ENCODE peak calls at places on chromosomes 3 and 15, in seven cellular contexts. I is CD8-positive, alpha-beta T cell; D is Calu3; V is OCI-LY7; L is heart right ventricle; Z is psoas muscle; O is AG10803. C is an unnamed sample.

GRCh38 chr3:143775401-143775970 is 72.8 kb downstream of the SLC9A9 start:
- DNase-seq in I (no peak), D (no peak), V (peak), L (no peak), Z (no peak), O (peak), C (no peak)

GRCh38 chr15:75682181-75683135 is 30.2 kb downstream of the CSPG4 start:
- DNase-seq in I (no peak), D (no peak), V (no peak), L (no peak), Z (no peak), O (no peak), C (no peak)

GRCh38 chr3:195195321-195196209 is 75.4 kb downstream of the XXYLT1 start:
- DNase-seq in I (no peak), D (no peak), V (no peak), L (no peak), Z (no peak), O (no peak), C (no peak)

GRCh38 chr3:40691598-40691905 is 166.8 kb downstream of the ZNF621 start:
- DNase-seq in I (no peak), D (peak), V (no peak), L (no peak), Z (no peak), O (peak), C (no peak)

GRCh38 chr15:88586401-88587162 is 34.6 kb upstream of the AEN start:
- DNase-seq in I (no peak), D (no peak), V (no peak), L (no peak), Z (no peak), O (no peak), C (no peak)

GRCh38 chr3:140736863-140737460 is 59.1 kb downstream of the TRIM42 start:
- DNase-seq in I (no peak), D (peak), V (peak), L (peak), Z (peak), O (peak), C (no peak)

GRCh38 chr3:146217324-146217723 is 33.6 kb downstream of the PLSCR4 start:
- DNase-seq in I (no peak), D (no peak), V (no peak), L (no peak), Z (no peak), O (peak), C (no peak)

GRCh38 chr3:30544811-30545210 is 61.6 kb upstream of the TGFBR2 start:
- DNase-seq in I (no peak), D (no peak), V (no peak), L (no peak), Z (no peak), O (peak), C (no peak)

GRCh38 chr3:106560451-106560966 is 691.7 kb upstream of the CBLB start:
- DNase-seq in I (no peak), D (no peak), V (no peak), L (no peak), Z (no peak), O (peak), C (no peak)

GRCh38 chr15:64193971-64194370 is 31.1 kb upstream of the PPIB start:
- DNase-seq in I (no peak), D (no peak), V (no peak), L (no peak), Z (no peak), O (no peak), C (no peak)

GRCh38 chr3:103319912-103320311 is 885.1 kb downstream of the ZPLD1 start:
- DNase-seq in I (no peak), D (no peak), V (no peak), L (no peak), Z (no peak), O (no peak), C (no peak)

GRCh38 chr3:32856355-32856889 is 38.6 kb downstream of the TRIM71 start:
- DNase-seq in I (no peak), D (no peak), V (no peak), L (no peak), Z (no peak), O (no peak), C (no peak)

GRCh38 chr3:179148446-179149238 is 485 bp downstream of the PIK3CA start:
- DNase-seq in I (peak), D (peak), V (peak), L (peak), Z (peak), O (peak), C (peak)

GRCh38 chr3:170100937-170101336 is 63.1 kb downstream of the GPR160 start:
- DNase-seq in I (no peak), D (no peak), V (no peak), L (no peak), Z (no peak), O (no peak), C (no peak)

GRCh38 chr3:14633819-14634424 is 17.6 kb upstream of the CCDC174 start:
- DNase-seq in I (peak), D (peak), V (peak), L (peak), Z (peak), O (peak), C (peak)

GRCh38 chr3:60282840-60283239 is 968.4 kb downstream of the FHIT start:
- DNase-seq in I (no peak), D (no peak), V (no peak), L (no peak), Z (no peak), O (no peak), C (no peak)

GRCh38 chr3:177596248-177596821 is 399.1 kb upstream of the TBL1XR1 start:
- DNase-seq in I (no peak), D (peak), V (no peak), L (no peak), Z (no peak), O (no peak), C (no peak)

GRCh38 chr15:64009241-64009640 is 37.0 kb downstream of the DAPK2 start:
- DNase-seq in I (no peak), D (no peak), V (no peak), L (peak), Z (peak), O (peak), C (no peak)

GRCh38 chr3:38374221-38374620 is 27.6 kb downstream of the XYLB start:
- DNase-seq in I (peak), D (no peak), V (no peak), L (no peak), Z (no peak), O (no peak), C (no peak)

GRCh38 chr3:11530153-11530721 is 113.5 kb downstream of the VGLL4 start:
- DNase-seq in I (no peak), D (no peak), V (no peak), L (peak), Z (no peak), O (peak), C (no peak)

GRCh38 chr3:184169896-184170875 is 4.5 kb upstream of the AP2M1 start:
- DNase-seq in I (no peak), D (no peak), V (no peak), L (no peak), Z (no peak), O (no peak), C (no peak)

GRCh38 chr3:118000219-118000618 is 1034.4 kb downstream of the IGSF11 start:
- DNase-seq in I (no peak), D (no peak), V (no peak), L (no peak), Z (no peak), O (no peak), C (no peak)

GRCh38 chr3:120394343-120394742 is 45.2 kb upstream of the LRRC58 start:
- DNase-seq in I (no peak), D (no peak), V (no peak), L (no peak), Z (no peak), O (no peak), C (no peak)

GRCh38 chr3:194305356-194306108 is 45.6 kb downstream of the CPN2 start:
- DNase-seq in I (no peak), D (no peak), V (no peak), L (no peak), Z (no peak), O (no peak), C (no peak)

GRCh38 chr15:37135225-37135624 is 34.9 kb upstream of the MEIS2 start:
- DNase-seq in I (no peak), D (no peak), V (peak), L (no peak), Z (no peak), O (no peak), C (no peak)

GRCh38 chr15:39745415-39745814 is 37.2 kb downstream of the FSIP1 start:
- DNase-seq in I (no peak), D (no peak), V (no peak), L (no peak), Z (no peak), O (no peak), C (no peak)

GRCh38 chr15:65008989-65009388 is 19.3 kb upstream of the SPG21 start:
- DNase-seq in I (no peak), D (no peak), V (peak), L (no peak), Z (no peak), O (peak), C (no peak)

GRCh38 chr3:32239638-32240550 is 1.4 kb downstream of the CMTM8 start:
- DNase-seq in I (peak), D (peak), V (peak), L (no peak), Z (no peak), O (no peak), C (no peak)

GRCh38 chr3:106332135-106332534 is 463.3 kb upstream of the CBLB start:
- DNase-seq in I (no peak), D (no peak), V (no peak), L (no peak), Z (no peak), O (no peak), C (no peak)

GRCh38 chr15:31433101-31433500 is 106.5 kb downstream of the KLF13 start:
- DNase-seq in I (no peak), D (no peak), V (no peak), L (no peak), Z (no peak), O (no peak), C (no peak)

DNA sequence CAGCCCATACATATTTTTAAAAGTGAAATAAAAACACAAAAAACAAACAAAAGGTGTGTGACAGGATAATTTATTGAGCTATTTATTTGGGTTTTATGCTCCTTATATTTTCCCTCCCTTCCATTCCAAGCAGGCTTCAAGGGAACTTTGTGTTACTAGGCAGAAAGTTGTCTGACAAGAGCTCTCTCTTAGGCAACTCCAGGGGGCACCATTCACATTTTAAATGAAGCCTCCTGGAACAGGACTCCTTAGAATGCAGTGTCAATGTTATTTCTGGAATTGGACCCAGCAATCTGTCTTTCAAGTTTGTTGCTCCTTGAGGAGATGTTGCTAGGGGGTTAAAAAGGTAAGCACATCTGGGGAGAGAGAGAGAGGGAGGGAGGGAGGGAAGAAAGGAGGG is 5.4 kb upstream of the RFX7 start:
- DNase-seq in I (no peak), D (peak), V (peak), L (no peak), Z (no peak), O (peak), C (no peak)
- TF ChIP-seq CTCF in I (no peak), D (peak), V (peak), L (peak), Z (no peak), O (peak), C (no peak)

GRCh38 chr3:192913540-192913939 is 4.1 kb downstream of the MB21D2 start:
- DNase-seq in I (no peak), D (no peak), V (no peak), L (no peak), Z (no peak), O (no peak), C (no peak)

GRCh38 chr3:192914873-192915272 is 2.8 kb downstream of the MB21D2 start:
- DNase-seq in I (no peak), D (no peak), V (no peak), L (no peak), Z (no peak), O (no peak), C (no peak)

GRCh38 chr3:192916455-192917257 is 1.0 kb downstream of the MB21D2 start:
- DNase-seq in I (no peak), D (peak), V (no peak), L (peak), Z (peak), O (peak), C (no peak)

GRCh38 chr3:192915724-192916123 is 1.9 kb downstream of the MB21D2 start:
- DNase-seq in I (no peak), D (no peak), V (no peak), L (no peak), Z (no peak), O (no peak), C (no peak)

DNA sequence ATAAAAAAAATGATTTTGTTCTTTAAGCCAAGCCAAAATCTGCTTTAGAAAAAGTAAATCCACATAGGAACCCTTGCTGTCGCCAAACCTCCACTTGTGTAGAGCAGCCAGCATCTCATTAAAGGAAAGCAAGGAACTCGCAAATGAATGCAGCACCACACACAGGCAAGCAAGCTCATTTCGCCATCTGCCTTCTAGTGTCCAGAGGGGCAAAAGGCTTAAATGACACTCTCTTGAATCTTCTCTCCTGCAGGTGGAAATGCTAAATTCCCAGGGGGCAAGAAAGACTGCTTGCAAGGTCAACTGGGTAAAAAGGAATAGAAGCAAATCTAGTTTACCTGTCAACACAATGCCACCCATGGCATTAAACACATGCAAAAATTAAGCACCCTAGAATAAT is 2.4 kb downstream of the MB21D2 start:
- DNase-seq in I (no peak), D (peak), V (peak), L (no peak), Z (no peak), O (peak), C (no peak)
- TF ChIP-seq CTCF in I (no peak), D (no peak), V (no peak), L (peak), Z (no peak), O (peak), C (no peak)

GRCh38 chr3:96776818-96777217 is 37.6 kb upstream of the EPHA6 start:
- DNase-seq in I (no peak), D (no peak), V (no peak), L (no peak), Z (no peak), O (no peak), C (no peak)

GRCh38 chr3:96779810-96780209 is 34.6 kb upstream of the EPHA6 start:
- DNase-seq in I (no peak), D (no peak), V (no peak), L (no peak), Z (no peak), O (no peak), C (no peak)
- TF ChIP-seq CTCF in I (no peak), D (no peak), V (peak), L (no peak), Z (no peak), O (no peak), C (no peak)

GRCh38 chr3:187964759-187965158 is 189.2 kb upstream of the LPP start:
- DNase-seq in I (no peak), D (no peak), V (no peak), L (no peak), Z (no peak), O (no peak), C (no peak)

GRCh38 chr3:187967982-187968381 is 186.0 kb upstream of the LPP start:
- DNase-seq in I (no peak), D (no peak), V (peak), L (no peak), Z (no peak), O (peak), C (no peak)

GRCh38 chr3:187966636-187967035 is 187.3 kb upstream of the LPP start:
- DNase-seq in I (no peak), D (no peak), V (peak), L (no peak), Z (no peak), O (no peak), C (no peak)

GRCh38 chr3:187967097-187967496 is 186.9 kb upstream of the LPP start:
- DNase-seq in I (no peak), D (no peak), V (peak), L (no peak), Z (no peak), O (no peak), C (no peak)

GRCh38 chr3:187966141-187966540 is 187.8 kb upstream of the LPP start:
- DNase-seq in I (no peak), D (no peak), V (no peak), L (no peak), Z (no peak), O (no peak), C (no peak)
- TF ChIP-seq CTCF in I (no peak), D (no peak), V (no peak), L (no peak), Z (no peak), O (no peak), C (no peak)

GRCh38 chr15:81813215-81813614 is 232.6 kb downstream of the MEX3B start:
- DNase-seq in I (no peak), D (no peak), V (no peak), L (no peak), Z (no peak), O (no peak), C (no peak)
- TF ChIP-seq CTCF in I (no peak), D (no peak), V (peak), L (peak), Z (no peak), O (peak), C (no peak)

DNA sequence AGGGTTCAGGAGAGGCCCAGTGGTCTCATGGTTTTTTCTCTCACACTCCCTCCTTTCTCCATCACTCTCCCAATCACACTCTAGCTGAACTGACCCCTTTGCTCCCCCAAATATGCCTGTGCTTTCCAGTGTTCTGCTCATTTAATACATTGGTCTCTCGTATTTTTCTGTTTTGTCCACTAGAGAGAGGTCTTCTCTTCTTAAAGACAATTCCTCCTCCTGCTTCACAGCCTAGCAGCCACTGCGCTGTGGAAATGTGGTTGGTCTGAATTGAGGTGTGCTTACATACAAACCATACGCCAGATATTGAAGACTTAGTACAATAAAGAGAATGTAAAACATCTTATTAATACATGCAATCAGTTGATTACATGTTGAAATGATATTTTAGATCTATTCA is 60.6 kb upstream of the XCR1 start:
- DNase-seq in I (no peak), D (no peak), V (peak), L (no peak), Z (no peak), O (peak), C (no peak)
- TF ChIP-seq CTCF in I (no peak), D (no peak), V (peak), L (no peak), Z (no peak), O (peak), C (no peak)

DNA sequence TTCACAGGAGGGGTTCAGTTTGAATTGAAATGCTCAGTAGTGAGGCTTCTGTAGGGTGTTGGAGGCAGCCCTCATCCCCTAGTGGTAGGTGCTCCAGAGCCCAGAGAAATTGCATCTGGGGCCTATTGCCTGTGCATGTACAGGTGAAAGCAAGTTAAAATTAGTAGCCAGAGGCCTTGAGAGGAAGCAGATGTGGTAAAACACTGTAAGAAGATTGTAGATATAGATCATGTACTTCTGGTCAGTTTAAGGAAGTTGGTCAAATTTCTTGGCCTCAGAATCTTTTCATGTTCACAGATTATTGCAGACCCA is 34.6 kb downstream of the IGSF10 start:
- DNase-seq in I (no peak), D (peak), V (peak), L (no peak), Z (no peak), O (no peak), C (no peak)
- TF ChIP-seq CTCF in I (no peak), D (peak), V (peak), L (no peak), Z (no peak), O (peak), C (no peak)

DNA sequence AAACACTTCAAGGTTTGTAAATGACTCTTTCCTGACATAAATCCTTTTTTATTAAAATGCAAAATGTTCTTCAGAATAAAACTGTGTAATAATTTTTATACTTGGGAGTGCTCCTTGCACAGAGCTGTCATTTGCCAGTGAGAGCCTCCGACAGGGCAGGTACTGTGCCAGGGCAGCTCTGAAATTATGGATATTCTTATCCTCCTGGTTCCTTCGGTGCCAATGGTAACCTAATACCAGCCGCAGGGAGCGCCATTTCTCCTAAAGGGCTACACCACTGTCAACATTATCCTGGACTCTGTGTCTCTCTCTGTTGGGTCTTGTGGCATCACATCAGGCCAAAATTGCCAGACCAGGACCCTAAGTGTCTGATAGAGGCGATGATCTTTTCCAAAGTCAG is 33.0 kb downstream of the CHDH start:
- DNase-seq in I (no peak), D (no peak), V (no peak), L (no peak), Z (no peak), O (no peak), C (no peak)
- TF ChIP-seq CTCF in I (no peak), D (no peak), V (no peak), L (no peak), Z (no peak), O (no peak), C (no peak)